ENCODE peak calls at places on chromosomes 4 and X, in nine cellular contexts. J is upper lobe of right lung, W is tibial artery, H is fibroblast of mammary gland, L is lung, A is dorsolateral prefrontal cortex, S is AG09309, R is Calu3, O is mucosa of descending colon. Y is an unnamed sample.

GRCh38 chrX:340641-341423 is 22.2 kb upstream of the GTPBP6 start:
- DNase-seq in O (no peak), J (peak; percentile 56), W (peak; percentile 37), L (no peak), R (no peak), S (no peak), A (no peak), H (no peak), Y (no peak)

GRCh38 chr4:174450452-174450851 is 71.8 kb downstream of the HPGD start:
- DNase-seq in A (no peak), R (no peak), O (no peak), S (no peak), J (no peak), H (no peak), W (no peak), L (no peak), Y (no peak)

GRCh38 chrX:39819921-39820849 is 277.6 kb downstream of the BCOR start:
- DNase-seq in O (no peak), S (no peak), L (no peak), W (no peak), A (peak; percentile 57), J (no peak), H (no peak), R (no peak), Y (no peak)

GRCh38 chrX:1480082-1480785 is 27.5 kb upstream of the ASMTL start:
- DNase-seq in S (no peak), H (no peak), R (no peak), W (no peak), L (peak; percentile 5), A (no peak), O (no peak), J (peak; percentile 16), Y (peak; percentile 31)

GRCh38 chrX:129759576-129760061 is 20.1 kb upstream of the SASH3 start:
- DNase-seq in O (peak; percentile 31), A (peak; percentile 53), S (peak; percentile 62), L (no peak), W (no peak), J (no peak), R (peak; percentile 39), H (peak; percentile 84), Y (no peak)

GRCh38 chr4:13545394-13545808 is 1.1 kb upstream of the NKX3-2 start:
- DNase-seq in S (no peak), A (no peak), R (no peak), W (no peak), L (no peak), J (no peak), H (no peak), O (no peak), Y (no peak)

GRCh38 chrX:119427024-119427794 is 28.1 kb downstream of the SLC25A43 start:
- DNase-seq in H (peak; percentile 53), W (no peak), O (no peak), A (peak; percentile 34), R (no peak), S (no peak), J (no peak), L (no peak), Y (no peak)

GRCh38 chrX:3191821-3192220 is 150.6 kb downstream of the ARSF start:
- DNase-seq in S (no peak), O (no peak), R (no peak), A (no peak), H (peak; percentile 40), J (no peak), L (no peak), W (no peak), Y (no peak)

GRCh38 chrX:104987063-104987462 is 233.4 kb downstream of the TEX13A start:
- DNase-seq in H (peak; percentile 55), R (no peak), W (no peak), L (no peak), A (no peak), O (no peak), S (no peak), J (no peak), Y (no peak)
- TF ChIP-seq CTCF in H (no peak), R (no peak), W (no peak), L (no peak), A (no peak), O (no peak), S (no peak), J (no peak), Y (no peak)

DNA sequence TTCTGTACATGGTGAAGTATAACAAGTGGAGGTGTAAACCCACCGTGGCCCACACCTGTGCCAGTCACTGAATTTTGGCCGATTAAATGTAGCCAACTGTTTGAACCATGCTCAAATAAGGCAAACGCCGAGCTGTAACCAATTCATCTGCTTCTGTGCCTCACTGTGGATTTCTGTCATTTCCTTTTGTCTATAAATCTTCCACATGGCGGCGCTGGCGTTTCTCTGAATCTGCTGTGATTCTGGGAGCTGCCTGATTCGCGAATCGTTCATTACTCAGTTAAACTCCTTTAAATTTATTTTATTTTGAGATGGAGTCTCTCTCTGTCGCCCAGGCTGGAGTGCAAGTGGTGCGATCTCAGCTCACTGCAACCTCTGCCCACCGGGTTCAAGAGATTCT is 19.2 kb downstream of the SUPT20HL2 start:
- DNase-seq in H (peak; percentile 7), J (no peak), W (no peak), L (no peak), A (no peak), R (no peak), S (no peak), O (peak; percentile 16), Y (no peak)
- TF ChIP-seq CTCF in H (peak; percentile 19), J (no peak), W (no peak), L (no peak), A (no peak), R (no peak), S (peak; percentile 43), O (no peak), Y (no peak)

DNA sequence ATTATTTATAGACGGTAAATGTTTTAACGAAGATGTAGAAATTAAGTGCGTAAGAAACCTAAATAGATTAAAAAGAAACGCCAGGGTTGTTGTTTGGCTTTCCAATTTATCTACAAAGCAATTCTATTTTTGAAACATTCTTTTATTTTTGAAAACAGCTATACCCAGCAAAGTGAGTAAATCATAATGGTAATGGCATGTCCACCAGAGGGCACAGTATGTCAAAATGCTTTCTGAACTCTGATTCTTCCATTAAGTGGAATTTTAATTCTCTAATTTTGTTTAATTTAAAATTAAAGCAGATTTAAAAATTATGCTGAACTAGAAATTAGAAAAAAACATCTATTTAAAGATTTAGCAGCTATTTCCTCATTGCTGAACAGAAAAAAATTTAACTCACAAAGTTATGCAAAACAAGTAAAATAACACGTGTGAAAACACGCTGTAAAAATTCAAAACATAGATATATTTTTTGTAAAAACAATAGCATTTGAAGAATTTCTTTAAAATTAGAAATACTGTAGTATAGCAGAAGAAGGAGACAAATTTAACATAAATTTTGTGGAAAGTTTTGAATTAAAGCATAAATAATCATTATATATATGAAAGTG is 26.5 kb downstream of the RASSF6 start:
- DNase-seq in A (no peak), W (no peak), S (no peak), L (no peak), O (peak; percentile 68), H (peak; percentile 60), J (no peak), R (no peak), Y (no peak)
- TF ChIP-seq CTCF in A (peak; percentile 52), W (peak; percentile 30), S (peak; percentile 48), L (no peak), O (no peak), H (peak; percentile 62), J (peak; percentile 53), R (no peak), Y (peak; percentile 60)

DNA sequence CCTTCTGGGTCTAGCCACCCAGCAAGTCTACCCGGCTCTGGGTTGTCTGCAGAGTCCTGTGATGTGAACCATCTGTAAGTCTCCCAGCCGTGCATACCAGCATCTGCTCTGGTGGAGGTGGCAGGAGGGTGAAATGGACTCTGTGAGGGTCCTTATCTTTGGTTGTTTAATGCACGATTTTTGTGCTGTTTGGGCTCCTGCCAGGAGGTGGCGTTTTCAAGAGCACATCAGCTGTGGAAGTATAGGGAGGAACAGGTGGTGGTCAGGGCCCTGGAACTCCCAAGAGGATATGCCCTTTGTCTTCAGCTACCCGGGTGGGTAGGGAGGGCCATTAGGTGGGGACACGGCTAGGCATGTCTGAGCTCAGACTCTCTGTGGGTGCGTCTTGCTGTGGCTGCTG is 66.5 kb upstream of the ZFP42 start:
- DNase-seq in H (no peak), W (no peak), A (no peak), S (no peak), R (no peak), L (no peak), J (no peak), O (no peak), Y (no peak)
- TF ChIP-seq CTCF in H (no peak), W (no peak), A (no peak), S (no peak), R (no peak), L (no peak), J (peak; percentile 7), O (no peak), Y (no peak)

DNA sequence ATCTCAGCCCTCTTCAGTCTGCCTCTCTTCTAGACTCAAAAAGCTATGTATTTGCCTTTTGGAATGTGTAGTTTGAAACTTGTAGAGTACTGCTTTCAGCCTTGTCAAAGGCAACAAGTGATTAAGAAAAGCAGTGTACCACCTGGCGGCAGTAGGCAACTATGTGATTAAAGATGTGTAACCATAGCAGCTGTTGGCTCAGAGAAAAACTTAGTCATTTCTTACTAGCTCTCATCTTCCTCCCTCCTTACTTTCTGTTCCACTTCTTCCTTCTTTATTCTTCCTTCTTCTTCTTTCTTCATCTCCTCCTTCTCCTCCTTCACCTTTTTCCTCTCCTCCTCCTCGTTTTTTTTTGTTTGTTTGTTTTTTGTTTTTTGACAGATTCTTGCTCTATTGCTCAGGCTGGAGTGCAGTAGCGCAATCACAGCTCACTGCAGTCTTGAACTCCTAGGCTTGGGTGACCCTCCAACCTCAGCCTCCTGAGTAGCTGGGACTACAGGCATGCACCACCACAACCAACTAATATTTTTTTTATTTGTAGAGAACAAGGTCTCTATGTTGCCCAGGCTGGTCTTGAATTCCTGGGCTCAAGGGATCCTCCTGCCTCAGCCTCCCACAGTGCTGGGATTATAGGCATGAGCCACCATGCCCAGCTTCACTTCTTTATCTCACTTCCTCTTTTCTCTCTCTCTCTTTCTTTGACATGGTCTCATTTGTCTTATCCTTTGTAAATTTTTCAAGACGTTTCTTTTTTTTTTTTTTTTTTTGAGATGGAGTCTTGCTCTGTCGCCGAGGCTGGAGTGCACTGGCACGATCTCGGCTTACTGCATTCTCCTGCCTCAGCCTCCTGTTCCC is 32.6 kb downstream of the ABHD18 start:
- DNase-seq in S (peak; percentile 14), O (no peak), J (no peak), L (no peak), W (no peak), R (no peak), A (no peak), H (peak; percentile 57), Y (no peak)
- TF ChIP-seq CTCF in S (peak; percentile 28), O (no peak), J (peak; percentile 17), L (no peak), W (no peak), R (no peak), A (no peak), H (no peak), Y (peak; percentile 13)

GRCh38 chr4:104693601-104694201 is 199.0 kb upstream of the CXXC4 start:
- DNase-seq in H (peak; percentile 47), L (no peak), W (no peak), J (no peak), O (peak; percentile 1), S (no peak), A (no peak), R (peak; percentile 11), Y (no peak)
- TF ChIP-seq CTCF in H (peak; percentile 54), L (no peak), W (no peak), J (peak; percentile 29), O (no peak), S (no peak), A (no peak), R (no peak), Y (no peak)

Y was measured in esophagus muscularis mucosa.